ENCODE peak calls at places on chromosomes 4 and X, in six cellular contexts. Z is transverse colon, N is astrocyte of the spinal cord, B is fibroblast of mammary gland, U is WTC11, O is GM10248. R is an unnamed sample.

GRCh38 chr4:141977433-141977832 is 341.1 kb downstream of the IL15 start:
- DNase-seq in Z (no peak), N (no peak), B (no peak), U (no peak), O (no peak), R (no peak)

GRCh38 chr4:159606835-159607234 is 504.0 kb downstream of the RAPGEF2 start:
- DNase-seq in Z (no peak), N (peak; percentile 42), B (no peak), U (no peak), O (no peak), R (no peak)

GRCh38 chr4:104589264-104589868 is 94.7 kb upstream of the CXXC4 start:
- DNase-seq in Z (no peak), N (no peak), B (no peak), U (no peak), O (no peak), R (no peak)

GRCh38 chr4:90318208-90318607 is 191.0 kb downstream of the CCSER1 start:
- DNase-seq in Z (no peak), N (peak; percentile 95), B (peak; percentile 91), U (no peak), O (no peak), R (no peak)

GRCh38 chrX:56216332-56216731 is 15.8 kb upstream of the KLF8 start:
- DNase-seq in Z (no peak), N (no peak), B (no peak), U (no peak), O (no peak), R (no peak)

GRCh38 chr4:7698586-7698985 is 241.1 kb downstream of the AFAP1 start:
- DNase-seq in Z (no peak), N (no peak), B (peak; percentile 40), U (no peak), O (no peak), R (no peak)

GRCh38 chr4:8191136-8191747 is 7.8 kb upstream of the SH3TC1 start:
- DNase-seq in Z (peak; percentile 51), N (peak; percentile 64), B (peak; percentile 53), U (no peak), O (no peak), R (no peak)

GRCh38 chr4:61427099-61427817 is 227.1 kb downstream of the ADGRL3 start:
- DNase-seq in Z (no peak), N (no peak), B (no peak), U (no peak), O (no peak), R (no peak)

GRCh38 chrX:20026278-20026677 is 35.4 kb upstream of the BCLAF3 start:
- DNase-seq in Z (no peak), N (peak; percentile 41), B (peak; percentile 51), U (no peak), O (no peak), R (no peak)

GRCh38 chrX:48927736-48928382 is 9.0 kb upstream of the PIM2 start:
- DNase-seq in Z (no peak), N (no peak), B (no peak), U (peak; percentile 52), O (no peak), R (no peak)

GRCh38 chr4:89995006-89995405 is 100.4 kb downstream of the MMRN1 start:
- DNase-seq in Z (no peak), N (no peak), B (no peak), U (no peak), O (no peak), R (no peak)

GRCh38 chrX:67436867-67437266 is 107.0 kb upstream of the AR start:
- DNase-seq in Z (no peak), N (no peak), B (no peak), U (no peak), O (no peak), R (no peak)

GRCh38 chr4:88033309-88033708 is 25.9 kb downstream of the PKD2 start:
- DNase-seq in Z (peak; percentile 25), N (peak; percentile 62), B (peak; percentile 75), U (peak; percentile 22), O (peak; percentile 50), R (peak; percentile 55)

GRCh38 chr4:88158360-88159136 is at the start of gene ABCG2:
- DNase-seq in Z (peak; percentile 58), N (peak; percentile 44), B (peak; percentile 59), U (peak; percentile 60), O (peak; percentile 38), R (peak; percentile 31)

GRCh38 chrX:17590892-17591740 is 146.2 kb upstream of the SCML1 start:
- DNase-seq in Z (peak; percentile 59), N (peak; percentile 80), B (peak; percentile 80), U (peak; percentile 57), O (peak; percentile 23), R (peak; percentile 44)

GRCh38 chrX:4844376-4844775 is 1130.9 kb upstream of the PRKX start:
- DNase-seq in Z (no peak), N (no peak), B (no peak), U (no peak), O (no peak), R (no peak)

GRCh38 chr4:151649461-151649860 is 111.3 kb downstream of the GATB start:
- DNase-seq in Z (no peak), N (no peak), B (no peak), U (no peak), O (no peak), R (no peak)

GRCh38 chrX:151889451-151889850 is 23.2 kb upstream of the MAGEA4 start:
- DNase-seq in Z (no peak), N (no peak), B (no peak), U (no peak), O (no peak), R (no peak)

GRCh38 chr4:7547368-7548040 is 112.8 kb upstream of the PSAPL1 start:
- DNase-seq in Z (no peak), N (no peak), B (peak; percentile 2), U (no peak), O (no peak), R (no peak)

GRCh38 chr4:2799971-2800690 is 7.2 kb downstream of the SH3BP2 start:
- DNase-seq in Z (peak; percentile 9), N (no peak), B (no peak), U (no peak), O (no peak), R (peak; percentile 13)
- TF ChIP-seq CTCF in Z (no peak), N (no peak), B (no peak), U (no peak), O (peak; percentile 12), R (no peak)

GRCh38 chr4:41052287-41052686 is 162.1 kb downstream of the APBB2 start:
- DNase-seq in Z (no peak), N (no peak), B (no peak), U (no peak), O (no peak), R (no peak)

GRCh38 chr4:41050116-41050515 is 164.2 kb downstream of the APBB2 start:
- DNase-seq in Z (no peak), N (no peak), B (no peak), U (no peak), O (no peak), R (no peak)

GRCh38 chr4:41050840-41051775 is 163.2 kb downstream of the APBB2 start:
- DNase-seq in Z (no peak), N (no peak), B (peak; percentile 25), U (no peak), O (no peak), R (peak; percentile 37)
- TF ChIP-seq CTCF in Z (no peak), N (no peak), B (no peak), U (no peak), O (no peak), R (no peak)

DNA sequence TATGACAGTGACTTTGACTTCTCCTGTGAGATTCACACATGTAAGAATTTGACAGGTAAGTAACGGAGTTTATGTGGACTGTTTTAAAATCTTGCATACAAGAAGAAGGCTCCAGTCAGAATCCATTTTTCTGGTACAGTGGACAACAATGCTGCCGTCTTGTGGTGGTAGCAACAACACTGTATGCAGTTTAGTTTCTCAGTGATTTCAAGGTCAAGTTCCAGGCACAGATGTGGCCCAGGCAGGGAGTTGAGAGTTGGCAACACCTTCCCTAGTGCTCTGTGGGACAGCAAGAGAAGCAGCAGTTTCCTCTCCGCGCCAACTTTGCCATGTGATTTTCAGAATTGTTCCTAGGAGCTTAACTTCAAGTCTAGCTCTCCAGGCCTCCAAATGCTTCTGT is 56.0 kb upstream of the STPG2 start:
- DNase-seq in Z (no peak), N (no peak), B (peak; percentile 7), U (no peak), O (no peak), R (no peak)
- TF ChIP-seq CTCF in Z (no peak), N (no peak), B (no peak), U (no peak), O (no peak), R (no peak)

GRCh38 chr4:80125252-80126177 is 52.5 kb upstream of the ANTXR2 start:
- DNase-seq in Z (peak; percentile 8), N (peak; percentile 55), B (peak; percentile 67), U (no peak), O (peak; percentile 14), R (peak; percentile 6)
- TF ChIP-seq CTCF in Z (peak; percentile 46), N (peak; percentile 68), B (peak; percentile 66), U (no peak), O (peak; percentile 19), R (peak; percentile 57)

GRCh38 chr4:125836597-125837195 is 521.9 kb downstream of the FAT4 start:
- DNase-seq in Z (no peak), N (no peak), B (no peak), U (no peak), O (no peak), R (no peak)
- TF ChIP-seq CTCF in Z (no peak), N (no peak), B (no peak), U (no peak), O (no peak), R (no peak)